ENCODE peak calls at places on chromosomes 16 and 17, in four cellular contexts. F, J, I and E are unnamed samples. For H3K4me1, the result is how much of the 10 kb centered on the place peaks cover.

GRCh38 chr16:71216714-71217113 is 13.8 kb downstream of the HYDIN start:
- DNase-seq in F (no peak), J (no peak), I (no peak), E (no peak)

GRCh38 chr16:79272141-79272577 is 328.4 kb downstream of the MAF start:
- DNase-seq in I (no peak), F (no peak), J (no peak), E (no peak)

GRCh38 chr17:9842057-9842758 is 16.5 kb downstream of the GLP2R start:
- DNase-seq in I (peak), J (peak), F (peak), E (no peak)

GRCh38 chr16:807345-808251 is 7.1 kb upstream of the GNG13 start:
- DNase-seq in F (peak), J (peak), I (peak), E (peak)

GRCh38 chr16:71229344-71229743 is 1.2 kb downstream of the HYDIN start:
- DNase-seq in J (no peak), I (no peak), F (no peak), E (no peak)

GRCh38 chr16:16014329-16015224 is 65.2 kb downstream of the ABCC1 start:
- DNase-seq in I (peak), J (peak), F (peak), E (no peak)

GRCh38 chr17:42414782-42415409 is 8.2 kb downstream of the CAVIN1 start:
- DNase-seq in I (no peak), J (no peak), F (no peak), E (no peak)

GRCh38 chr17:8226536-8227237 is 16.3 kb upstream of the AURKB start:
- DNase-seq in F (peak), I (peak), J (peak), E (peak)

GRCh38 chr17:28684963-28685362 is 23.0 kb downstream of the SUPT6H start:
- DNase-seq in J (peak), F (peak), I (peak), E (no peak)

GRCh38 chr16:30085820-30086219 is 5.9 kb downstream of the TBX6 start:
- DNase-seq in F (no peak), I (no peak), J (no peak), E (no peak)

GRCh38 chr17:80393491-80393890 is 21.5 kb upstream of the ENDOV start:
- DNase-seq in I (no peak), F (no peak), J (no peak), E (no peak)

GRCh38 chr17:21134559-21134958 is 7.8 kb downstream of the DHRS7B start:
- DNase-seq in J (no peak), F (no peak), I (no peak), E (no peak)

GRCh38 chr17:57138030-57138911 is 53.2 kb downstream of the AKAP1 start:
- DNase-seq in F (no peak), J (no peak), I (no peak), E (no peak)

GRCh38 chr17:61410100-61410551 is 10.5 kb downstream of the TBX2 start:
- DNase-seq in J (peak), F (no peak), I (peak), E (no peak)

GRCh38 chr17:80650751-80651173 is 106.1 kb downstream of the RPTOR start:
- DNase-seq in J (no peak), F (no peak), I (no peak), E (no peak)

GRCh38 chr17:40358323-40359038 is 6.1 kb downstream of the GJD3 start:
- DNase-seq in J (peak), F (peak), I (peak), E (peak)

GRCh38 chr16:14232106-14232890 is 161.2 kb downstream of the MRTFB start:
- DNase-seq in F (peak), J (no peak), I (no peak), E (no peak)

GRCh38 chr17:18961634-18962493 is 9.9 kb downstream of the SLC5A10 start:
- DNase-seq in I (no peak), J (no peak), F (peak), E (no peak)

GRCh38 chr16:54006693-54007092 is 279.9 kb downstream of the IRX3 start:
- DNase-seq in J (no peak), F (peak), I (no peak), E (no peak)

GRCh38 chr16:14286381-14287230 is 215.5 kb downstream of the MRTFB start:
- DNase-seq in F (no peak), I (no peak), J (peak), E (no peak)

GRCh38 chr16:63188076-63188771 is 1152.0 kb upstream of the CDH8 start:
- DNase-seq in I (no peak), J (no peak), F (no peak), E (no peak)

GRCh38 chr16:12794486-12795399 is 8.9 kb downstream of the CPPED1 start:
- DNase-seq in F (no peak), I (no peak), J (no peak), E (no peak)

GRCh38 chr17:74748529-74749261 is at the start of gene NHERF1:
- DNase-seq in I (peak), J (peak), F (peak), E (peak)
- H3K4me1 ChIP-seq in I (under half), J (under half), F (under half), E (half or more)

GRCh38 chr16:82136956-82137818 is 32.8 kb downstream of the MPHOSPH6 start:
- DNase-seq in J (no peak), I (no peak), F (no peak), E (no peak)

GRCh38 chr16:82134884-82135283 is 35.1 kb downstream of the MPHOSPH6 start:
- DNase-seq in I (no peak), F (no peak), J (no peak), E (no peak)

GRCh38 chr16:82137819-82138177 is 32.2 kb downstream of the MPHOSPH6 start:
- DNase-seq in F (no peak), I (no peak), J (no peak), E (no peak)

GRCh38 chr16:82135844-82136243 is 34.2 kb downstream of the MPHOSPH6 start:
- DNase-seq in F (no peak), I (no peak), J (no peak), E (no peak)

DNA sequence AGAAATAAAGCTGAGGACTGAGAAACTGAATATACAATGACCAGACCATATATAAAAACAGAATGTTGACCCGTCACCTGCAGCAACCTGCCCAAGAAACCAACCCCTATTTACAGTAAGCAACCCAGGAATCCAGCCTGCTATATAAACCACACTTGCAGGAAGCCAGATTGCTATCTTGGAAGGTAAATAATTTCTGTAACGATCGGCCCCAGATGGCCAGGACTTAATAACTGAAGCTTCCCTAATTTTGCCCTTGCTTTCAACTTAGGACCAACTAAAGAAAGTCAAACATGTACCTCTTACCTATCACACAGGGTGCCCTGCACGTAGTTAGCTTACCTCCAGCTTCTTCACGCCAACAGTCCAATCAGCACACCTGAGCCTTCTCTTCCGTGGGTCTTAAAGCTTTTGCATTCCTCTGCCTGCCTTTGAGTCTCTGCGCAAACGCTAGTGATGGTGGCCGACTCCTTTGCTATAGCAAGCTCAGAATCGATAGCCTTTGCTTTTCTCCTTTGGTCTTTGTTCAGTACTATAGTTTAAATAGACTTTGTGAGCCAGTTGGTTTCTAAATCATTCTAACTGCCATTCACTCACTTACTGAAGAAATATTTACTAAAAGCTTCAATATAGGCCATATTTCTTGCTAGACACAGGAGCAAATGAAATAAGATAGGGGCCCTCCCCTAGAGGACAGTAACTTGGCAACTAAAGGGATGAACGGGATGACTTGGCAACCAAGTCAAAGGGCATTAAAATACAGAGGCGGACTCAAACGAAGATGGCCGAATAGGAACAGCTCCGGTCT is 31.3 kb downstream of the MPHOSPH6 start:
- DNase-seq in F (no peak), J (no peak), I (no peak), E (no peak)
- H3K4me3 ChIP-seq in F (no peak), J (no peak), I (no peak), E (no peak)

GRCh38 chr17:953767-954166 is 25.8 kb downstream of the NXN start:
- DNase-seq in I (no peak), J (no peak), F (no peak), E (no peak)

GRCh38 chr17:956905-957304 is 22.7 kb downstream of the NXN start:
- DNase-seq in I (peak), J (peak), F (no peak), E (no peak)

GRCh38 chr17:951388-952132 is 28.0 kb downstream of the NXN start:
- DNase-seq in F (peak), J (no peak), I (peak), E (no peak)

GRCh38 chr17:957856-958421 is 21.6 kb downstream of the NXN start:
- DNase-seq in J (peak), F (no peak), I (no peak), E (no peak)

GRCh38 chr17:954431-955164 is 25.0 kb downstream of the NXN start:
- DNase-seq in I (peak), F (peak), J (peak), E (no peak)
- H3K4me1 ChIP-seq in I (under half), F (under half), J (under half), E (half or more)

GRCh38 chr17:65022751-65023421 is 33.7 kb downstream of the GNA13 start:
- DNase-seq in J (no peak), F (peak), I (no peak), E (no peak)
- H3K4me3 ChIP-seq in J (peak), F (no peak), I (no peak), E (no peak)

GRCh38 chr17:65037157-65037556 is 19.4 kb downstream of the GNA13 start:
- DNase-seq in I (no peak), J (no peak), F (no peak), E (no peak)

GRCh38 chr17:65030618-65031017 is 25.9 kb downstream of the GNA13 start:
- DNase-seq in J (no peak), I (no peak), F (no peak), E (no peak)

GRCh38 chr17:65035191-65035590 is 21.3 kb downstream of the GNA13 start:
- DNase-seq in I (no peak), J (no peak), F (no peak), E (no peak)

GRCh38 chr17:65039349-65039988 is 17.1 kb downstream of the GNA13 start:
- DNase-seq in F (no peak), J (no peak), I (no peak), E (no peak)

DNA sequence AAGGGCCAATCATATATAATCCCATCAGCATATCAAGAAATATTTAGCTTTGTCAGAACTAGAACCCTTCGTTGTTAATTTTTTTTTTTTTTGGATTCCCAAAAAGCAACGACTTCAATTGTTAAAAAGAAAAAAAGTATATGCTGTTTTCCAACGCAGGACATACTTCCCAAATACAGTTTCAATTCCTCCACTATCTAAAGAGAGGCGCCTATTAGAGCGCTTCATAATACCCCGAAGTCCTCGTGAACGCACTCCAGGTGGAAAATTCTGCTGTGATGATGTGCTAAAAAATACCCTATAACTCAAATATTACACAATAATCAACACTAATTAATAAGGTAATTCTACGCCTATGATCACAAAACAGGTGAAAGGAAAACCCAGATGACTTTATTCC is 20.8 kb downstream of the GNA13 start:
- DNase-seq in J (no peak), F (no peak), I (no peak), E (no peak)
- H3K4me1 ChIP-seq in J (under half), F (under half), I (under half), E (under half)